ENCODE peak calls at places on chromosomes 11 and 22, in six cellular contexts. Z is T47D, U is HCT116, N is K562, X is SK-N-SH, O is HepG2. Q is an unnamed sample.

GRCh38 chr22:44172370-44173108 is 8.2 kb upstream of the PARVG start:
- DNase-seq in Z (no peak), U (no peak), N (no peak), X (no peak), O (no peak), Q (no peak)

GRCh38 chr22:38882972-38883622 is 11.1 kb upstream of the CBX6 start:
- DNase-seq in Z (no peak), U (no peak), N (no peak), X (no peak), O (no peak), Q (no peak)

GRCh38 chr11:33942954-33943353 is 51.1 kb upstream of the LMO2 start:
- DNase-seq in Z (no peak), U (peak; percentile 3), N (no peak), X (no peak), O (no peak), Q (no peak)

GRCh38 chr11:43779306-43779705 is 98.8 kb downstream of the HSD17B12 start:
- DNase-seq in Z (no peak), U (no peak), N (no peak), X (no peak), O (no peak), Q (no peak)

GRCh38 chr11:118430956-118431355 is 5.3 kb upstream of the KMT2A start:
- DNase-seq in Z (peak; percentile 30), U (no peak), N (no peak), X (peak; percentile 15), O (peak; percentile 63), Q (no peak)

GRCh38 chr11:74055938-74056337 is 47.1 kb upstream of the UCP3 start:
- DNase-seq in Z (peak; percentile 19), U (peak; percentile 4), N (no peak), X (no peak), O (peak; percentile 40), Q (no peak)

GRCh38 chr11:99979052-99979451 is 708.0 kb upstream of the ARHGAP42 start:
- DNase-seq in Z (no peak), U (no peak), N (no peak), X (no peak), O (no peak), Q (no peak)

GRCh38 chr11:14687943-14688627 is 44.5 kb downstream of the PDE3B start:
- DNase-seq in Z (peak; percentile 7), U (no peak), N (no peak), X (no peak), O (peak; percentile 54), Q (no peak)

GRCh38 chr11:272195-272930 is 5.8 kb upstream of the NLRP6 start:
- DNase-seq in Z (no peak), U (no peak), N (no peak), X (no peak), O (no peak), Q (no peak)

GRCh38 chr11:44032304-44033085 is 15.3 kb upstream of the ACCSL start:
- DNase-seq in Z (no peak), U (no peak), N (no peak), X (no peak), O (no peak), Q (peak; percentile 23)

GRCh38 chr22:29315286-29316195 is at the start of gene RASL10A:
- DNase-seq in Z (no peak), U (no peak), N (peak; percentile 46), X (peak; percentile 77), O (no peak), Q (no peak)

GRCh38 chr22:26524870-26525269 is 12.6 kb upstream of the TFIP11 start:
- DNase-seq in Z (no peak), U (no peak), N (no peak), X (no peak), O (no peak), Q (no peak)

GRCh38 chr11:45580399-45580798 is 85.0 kb downstream of the CHST1 start:
- DNase-seq in Z (peak; percentile 74), U (no peak), N (no peak), X (no peak), O (no peak), Q (peak; percentile 63)

GRCh38 chr22:49348631-49349030 is 479.0 kb downstream of the BRD1 start:
- DNase-seq in Z (no peak), U (no peak), N (no peak), X (no peak), O (no peak), Q (no peak)

GRCh38 chr11:114197799-114198500 is 98.2 kb upstream of the NNMT start:
- DNase-seq in Z (no peak), U (no peak), N (no peak), X (no peak), O (no peak), Q (no peak)

GRCh38 chr11:13354335-13354734 is 76.7 kb downstream of the BMAL1 start:
- DNase-seq in Z (peak; percentile 46), U (no peak), N (peak; percentile 21), X (no peak), O (no peak), Q (no peak)

GRCh38 chr22:48104102-48104738 is 1341.8 kb downstream of the TBC1D22A start:
- DNase-seq in Z (no peak), U (no peak), N (no peak), X (no peak), O (no peak), Q (no peak)

DNA sequence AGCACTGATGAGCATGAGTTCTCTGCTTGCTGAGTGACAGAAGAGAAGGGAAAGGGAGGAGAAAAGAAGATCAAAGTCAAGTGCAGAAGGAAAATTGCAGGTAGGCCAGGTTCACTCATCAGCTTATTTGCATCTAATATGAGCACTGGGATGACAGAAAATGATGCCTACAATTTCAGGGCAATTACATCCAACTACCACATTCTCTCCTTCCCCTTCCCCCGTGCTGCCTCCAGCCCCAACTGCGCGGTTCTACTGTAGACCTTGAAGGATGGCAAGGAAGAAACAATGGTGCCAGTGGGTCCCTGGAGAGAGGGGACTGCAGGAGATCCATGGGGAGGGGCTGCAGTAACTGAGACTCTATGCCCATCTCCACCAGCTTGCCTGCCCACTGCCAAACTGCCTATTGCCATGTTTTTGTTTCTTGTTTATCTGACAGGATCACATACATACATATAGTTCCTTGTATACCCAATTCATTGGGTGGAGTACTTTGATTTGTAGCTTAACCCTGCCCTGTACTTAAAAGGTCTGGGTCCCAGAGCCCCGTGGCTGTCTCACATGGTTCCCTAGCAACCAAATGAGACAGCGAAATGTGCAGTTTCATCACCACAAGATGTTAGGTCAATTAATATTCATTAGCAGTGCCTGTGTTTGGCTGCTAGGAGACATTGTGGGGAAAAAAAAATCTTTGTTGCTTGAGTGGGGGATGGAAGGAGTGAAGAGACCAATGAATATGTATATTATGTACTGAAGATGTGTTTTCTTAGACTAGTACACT is 253.5 kb upstream of the PLET1 start:
- DNase-seq in Z (no peak), U (no peak), N (no peak), X (peak; percentile 52), O (no peak), Q (no peak)
- TF ChIP-seq JUND in Z (no peak), U (no peak), N (no peak), X (no peak), O (no peak), Q (no peak)

GRCh38 chr11:63248966-63249365 is 5.6 kb upstream of the SLC22A25 start:
- DNase-seq in Z (peak; percentile 64), U (no peak), N (no peak), X (no peak), O (no peak), Q (no peak)

GRCh38 chr11:63242089-63242762 is 1.2 kb downstream of the SLC22A25 start:
- DNase-seq in Z (no peak), U (no peak), N (no peak), X (no peak), O (no peak), Q (no peak)

GRCh38 chr11:63243533-63243932 is at the start of gene SLC22A25:
- DNase-seq in Z (no peak), U (no peak), N (no peak), X (no peak), O (no peak), Q (no peak)

GRCh38 chr11:63244862-63245261 is 1.5 kb upstream of the SLC22A25 start:
- DNase-seq in Z (no peak), U (no peak), N (no peak), X (no peak), O (peak; percentile 32), Q (no peak)

DNA sequence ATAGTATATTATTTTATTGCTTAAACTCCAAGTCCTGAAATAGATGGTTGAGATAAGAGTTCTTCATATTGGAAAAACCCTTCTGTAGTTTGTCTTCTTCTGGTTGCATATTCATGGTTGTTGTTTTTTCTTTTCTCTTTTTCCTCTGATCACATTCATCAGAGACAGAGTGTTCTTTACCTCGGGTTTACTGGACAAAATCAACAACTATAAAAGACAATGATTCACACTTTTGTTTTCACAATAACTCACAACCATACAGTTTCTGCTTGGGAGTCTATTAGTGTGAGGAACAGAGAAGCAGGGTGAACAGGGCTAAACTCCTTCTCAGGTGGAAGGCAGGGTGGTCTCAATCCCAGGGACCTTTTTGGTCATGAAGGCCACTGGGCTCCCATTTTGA is 2.6 kb upstream of the SLC22A25 start:
- DNase-seq in Z (no peak), U (no peak), N (no peak), X (no peak), O (no peak), Q (no peak)
- TF ChIP-seq JUND in Z (no peak), U (no peak), N (no peak), X (no peak), O (no peak), Q (no peak)

GRCh38 chr11:92329644-92330043 is 105.0 kb downstream of the FAT3 start:
- DNase-seq in Z (peak; percentile 26), U (no peak), N (no peak), X (no peak), O (no peak), Q (no peak)
- TF ChIP-seq JUND in Z (no peak), U (no peak), N (no peak), X (no peak), O (no peak), Q (no peak)

DNA sequence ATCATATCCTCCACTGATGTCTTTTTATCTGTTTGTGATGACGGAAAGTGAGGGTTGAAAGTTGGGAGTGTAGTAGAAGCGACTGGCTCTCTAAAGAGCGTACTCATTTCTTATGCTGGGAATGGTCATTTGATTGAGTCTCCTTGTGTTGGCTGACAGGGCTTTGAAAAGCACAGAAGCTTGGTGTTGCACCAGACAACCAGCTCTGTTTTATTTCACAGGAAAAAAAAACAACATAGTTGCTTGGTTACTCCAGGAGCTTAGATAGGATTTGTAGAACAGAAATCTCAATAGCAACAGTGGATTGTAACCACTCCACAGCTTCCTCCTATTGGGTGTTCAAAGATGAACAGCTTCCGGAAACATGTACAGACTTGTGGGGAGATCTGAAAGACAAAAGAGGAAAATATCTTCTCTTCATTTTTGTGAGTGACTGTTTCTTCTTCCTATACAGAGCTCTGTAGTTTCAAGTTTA is 2.7 kb downstream of the RBM14 start:
- DNase-seq in Z (peak; percentile 57), U (no peak), N (no peak), X (no peak), O (no peak), Q (no peak)
- TF ChIP-seq JUND in Z (no peak), U (no peak), N (no peak), X (no peak), O (no peak), Q (no peak)

DNA sequence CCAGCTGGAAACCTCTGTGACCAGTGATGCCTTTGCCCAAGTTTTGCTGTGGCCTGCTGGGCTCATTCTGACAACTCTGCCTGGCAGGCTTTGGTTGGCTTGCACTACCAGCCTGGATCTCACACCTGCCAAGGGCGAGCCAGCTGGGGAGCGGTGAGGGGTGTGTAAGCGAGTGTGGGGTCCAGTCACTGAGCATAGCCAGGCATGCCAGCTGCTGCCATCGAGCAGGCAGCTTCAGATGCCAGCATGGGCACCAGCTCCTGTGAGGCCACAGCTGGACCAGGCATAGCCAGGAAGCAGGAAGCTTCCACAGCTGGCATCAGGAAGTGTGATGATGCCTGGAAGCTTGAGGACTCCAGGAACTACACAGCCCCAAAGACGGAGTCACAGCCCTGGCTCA is 1674.6 kb downstream of the LRRC4C start:
- DNase-seq in Z (no peak), U (no peak), N (no peak), X (no peak), O (no peak), Q (no peak)
- TF ChIP-seq JUND in Z (no peak), U (no peak), N (no peak), X (no peak), O (no peak), Q (no peak)

Q was measured in H1.